ENCODE peak calls at places on chromosomes 7 and 10, in five cellular contexts. One of them, this sample, is unnamed.

GRCh38 chr10:132335189-132336063 is 3.4 kb downstream of the LRRC27 start:
- DNase-seq in HepG2: peak; percentile 95
- DNase-seq in K562: peak; percentile 80
- DNase-seq in A549: no peak
- DNase-seq in GM12878: peak; percentile 65
- DNase-seq in this sample: peak; percentile 89

GRCh38 chr7:1663857-1664651 is 6.0 kb upstream of the ELFN1 start:
- DNase-seq in HepG2: no peak
- DNase-seq in K562: peak; percentile 7
- DNase-seq in A549: no peak
- DNase-seq in GM12878: no peak
- DNase-seq in this sample: no peak

GRCh38 chr7:99473315-99473596 is 566 bp downstream of the ZNF789 start:
- DNase-seq in HepG2: peak; percentile 76
- DNase-seq in K562: peak; percentile 87
- DNase-seq in A549: peak; percentile 52
- DNase-seq in GM12878: peak; percentile 33
- DNase-seq in this sample: peak; percentile 91

GRCh38 chr10:11871470-11871869 is 48.3 kb downstream of the PROSER2 start:
- DNase-seq in HepG2: no peak
- DNase-seq in K562: peak; percentile 33
- DNase-seq in A549: no peak
- DNase-seq in GM12878: no peak
- DNase-seq in this sample: no peak

GRCh38 chr10:59109826-59110225 is 66.6 kb upstream of the PHYHIPL start:
- DNase-seq in HepG2: no peak
- DNase-seq in K562: no peak
- DNase-seq in A549: no peak
- DNase-seq in GM12878: no peak
- DNase-seq in this sample: no peak

GRCh38 chr7:434891-435486 is 84.7 kb downstream of the PDGFA start:
- DNase-seq in HepG2: peak; percentile 75
- DNase-seq in K562: no peak
- DNase-seq in A549: no peak
- DNase-seq in GM12878: no peak
- DNase-seq in this sample: no peak

GRCh38 chr10:128894641-128895040 is 572.4 kb upstream of the MGMT start:
- DNase-seq in HepG2: no peak
- DNase-seq in K562: no peak
- DNase-seq in A549: no peak
- DNase-seq in GM12878: no peak
- DNase-seq in this sample: no peak

GRCh38 chr7:151570366-151570915 is 50.7 kb upstream of the RHEB start:
- DNase-seq in HepG2: no peak
- DNase-seq in K562: no peak
- DNase-seq in A549: no peak
- DNase-seq in GM12878: no peak
- DNase-seq in this sample: peak; percentile 37

GRCh38 chr7:117324940-117325339 is 2.1 kb upstream of the WNT2 start:
- DNase-seq in HepG2: no peak
- DNase-seq in K562: no peak
- DNase-seq in A549: no peak
- DNase-seq in GM12878: no peak
- DNase-seq in this sample: no peak

GRCh38 chr7:2645274-2645868 is 13.6 kb downstream of the TTYH3 start:
- DNase-seq in HepG2: no peak
- DNase-seq in K562: no peak
- DNase-seq in A549: no peak
- DNase-seq in GM12878: no peak
- DNase-seq in this sample: peak; percentile 97

GRCh38 chr10:103188853-103189252 is 4.2 kb downstream of the NT5C2 start:
- DNase-seq in HepG2: no peak
- DNase-seq in K562: no peak
- DNase-seq in A549: no peak
- DNase-seq in GM12878: no peak
- DNase-seq in this sample: no peak

GRCh38 chr7:46515844-46516590 is 594.9 kb upstream of the IGFBP3 start:
- DNase-seq in HepG2: no peak
- DNase-seq in K562: no peak
- DNase-seq in A549: no peak
- DNase-seq in GM12878: no peak
- DNase-seq in this sample: no peak

GRCh38 chr10:110207805-110208613 is 604 bp downstream of the MXI1 start:
- DNase-seq in HepG2: no peak
- DNase-seq in K562: peak; percentile 49
- DNase-seq in A549: peak; percentile 31
- DNase-seq in GM12878: no peak
- DNase-seq in this sample: peak; percentile 90

GRCh38 chr7:135368416-135369186 is 135.0 kb downstream of the STRA8 start:
- DNase-seq in HepG2: no peak
- DNase-seq in K562: no peak
- DNase-seq in A549: no peak
- DNase-seq in GM12878: no peak
- DNase-seq in this sample: no peak

GRCh38 chr7:49638166-49638565 is 135.3 kb upstream of the VWC2 start:
- DNase-seq in HepG2: no peak
- DNase-seq in K562: no peak
- DNase-seq in A549: no peak
- DNase-seq in GM12878: no peak
- DNase-seq in this sample: peak; percentile 28

GRCh38 chr10:60399343-60399742 is 9.7 kb upstream of the ANK3 start:
- DNase-seq in HepG2: no peak
- DNase-seq in K562: no peak
- DNase-seq in A549: no peak
- DNase-seq in GM12878: no peak
- DNase-seq in this sample: no peak

GRCh38 chr7:95144256-95144655 is 180.1 kb downstream of the PON1 start:
- DNase-seq in HepG2: no peak
- DNase-seq in K562: no peak
- DNase-seq in A549: no peak
- DNase-seq in GM12878: no peak
- DNase-seq in this sample: no peak

GRCh38 chr10:3127921-3128320 is 44.7 kb downstream of the PITRM1 start:
- DNase-seq in HepG2: no peak
- DNase-seq in K562: no peak
- DNase-seq in A549: no peak
- DNase-seq in GM12878: no peak
- DNase-seq in this sample: no peak

GRCh38 chr10:73758704-73759511 is 14.7 kb downstream of the SEC24C start:
- DNase-seq in HepG2: no peak
- DNase-seq in K562: no peak
- DNase-seq in A549: no peak
- DNase-seq in GM12878: no peak
- DNase-seq in this sample: no peak

GRCh38 chr7:72494807-72495206 is 82.7 kb upstream of the CALN1 start:
- DNase-seq in HepG2: no peak
- DNase-seq in K562: no peak
- DNase-seq in A549: no peak
- DNase-seq in GM12878: no peak
- DNase-seq in this sample: no peak

GRCh38 chr10:44668336-44668735 is 242.8 kb upstream of the TMEM72 start:
- DNase-seq in HepG2: no peak
- DNase-seq in K562: no peak
- DNase-seq in A549: no peak
- DNase-seq in GM12878: no peak
- DNase-seq in this sample: no peak

GRCh38 chr10:106559442-106559841 is 605.1 kb downstream of the SORCS1 start:
- DNase-seq in HepG2: no peak
- DNase-seq in K562: no peak
- DNase-seq in A549: no peak
- DNase-seq in GM12878: no peak
- DNase-seq in this sample: no peak

GRCh38 chr10:95480102-95480900 is 80.9 kb downstream of the SORBS1 start:
- DNase-seq in HepG2: no peak
- DNase-seq in K562: peak; percentile 19
- DNase-seq in A549: no peak
- DNase-seq in GM12878: no peak
- DNase-seq in this sample: no peak

GRCh38 chr7:159144756-159145543 is at the start of gene VIPR2:
- DNase-seq in HepG2: no peak
- DNase-seq in K562: no peak
- DNase-seq in A549: no peak
- DNase-seq in GM12878: no peak
- DNase-seq in this sample: no peak

GRCh38 chr7:32941181-32941995 is 15.9 kb upstream of the FKBP9 start:
- DNase-seq in HepG2: peak; percentile 45
- DNase-seq in K562: no peak
- DNase-seq in A549: no peak
- DNase-seq in GM12878: no peak
- DNase-seq in this sample: no peak

GRCh38 chr10:3781458-3782098 is 3.4 kb downstream of the KLF6 start:
- DNase-seq in HepG2: no peak
- DNase-seq in K562: no peak
- DNase-seq in A549: no peak
- DNase-seq in GM12878: no peak
- DNase-seq in this sample: peak; percentile 54

GRCh38 chr10:103416436-103417147 is 20.2 kb downstream of the PDCD11 start:
- DNase-seq in HepG2: peak; percentile 50
- DNase-seq in K562: peak; percentile 20
- DNase-seq in A549: peak; percentile 44
- DNase-seq in GM12878: peak; percentile 27
- DNase-seq in this sample: peak; percentile 80

GRCh38 chr7:41447106-41448042 is 255.5 kb downstream of the INHBA start:
- DNase-seq in HepG2: no peak
- DNase-seq in K562: no peak
- DNase-seq in A549: no peak
- DNase-seq in GM12878: no peak
- DNase-seq in this sample: no peak

GRCh38 chr7:114818501-114818900 is 103.4 kb upstream of the MDFIC start:
- DNase-seq in HepG2: no peak
- DNase-seq in K562: no peak
- DNase-seq in A549: peak; percentile 25
- DNase-seq in GM12878: no peak
- DNase-seq in this sample: no peak

GRCh38 chr10:32982911-32983310 is 24.9 kb upstream of the ITGB1 start:
- DNase-seq in HepG2: no peak
- DNase-seq in K562: no peak
- DNase-seq in A549: no peak
- DNase-seq in GM12878: no peak
- DNase-seq in this sample: no peak
- TF ChIP-seq MAX in HepG2: no peak
- TF ChIP-seq MAX in K562: no peak
- TF ChIP-seq MAX in A549: no peak
- TF ChIP-seq MAX in GM12878: no peak
- TF ChIP-seq MAX in this sample: no peak

DNA sequence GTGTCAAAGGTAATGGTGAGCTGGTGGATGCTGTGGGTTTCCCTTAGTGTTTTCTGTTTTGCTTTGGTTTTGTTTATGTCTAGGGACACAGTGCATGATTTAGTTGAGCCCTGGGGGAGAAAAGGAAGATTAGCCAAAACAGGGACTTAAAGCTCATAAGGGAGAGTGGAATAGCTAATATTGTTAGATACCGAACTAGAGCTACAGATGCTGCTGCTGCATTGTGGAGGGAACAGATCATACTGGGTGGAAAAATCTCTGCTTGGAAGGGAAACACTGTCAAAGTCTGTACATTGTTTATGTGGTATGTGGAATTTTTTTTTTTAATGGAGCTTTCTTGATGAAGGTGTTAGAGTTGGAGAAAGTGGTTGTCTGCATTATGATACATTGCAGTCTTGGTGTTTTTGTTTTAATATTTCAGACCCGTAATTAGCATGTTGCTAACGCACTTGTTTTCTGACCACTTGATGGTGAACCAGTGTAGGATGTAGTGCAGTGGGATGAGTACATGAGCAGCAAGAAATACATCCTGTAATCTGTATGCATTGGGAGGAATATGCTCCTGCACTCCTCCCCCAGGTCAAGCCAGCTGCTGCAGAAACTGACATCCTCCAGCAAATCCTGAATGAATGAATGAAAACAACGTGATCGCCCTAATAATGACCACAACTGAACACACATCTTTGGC is 2.2 kb downstream of the GLCCI1 start:
- DNase-seq in HepG2: no peak
- DNase-seq in K562: peak; percentile 16
- DNase-seq in A549: no peak
- DNase-seq in GM12878: no peak
- DNase-seq in this sample: peak; percentile 61
- TF ChIP-seq MYC in HepG2: no peak
- TF ChIP-seq MYC in K562: no peak
- TF ChIP-seq MYC in A549: no peak
- TF ChIP-seq MYC in GM12878: no peak
- TF ChIP-seq MYC in this sample: no peak

GRCh38 chr7:120402801-120403200 is 129.8 kb downstream of the KCND2 start:
- DNase-seq in HepG2: no peak
- DNase-seq in K562: no peak
- DNase-seq in A549: no peak
- DNase-seq in GM12878: no peak
- DNase-seq in this sample: no peak

GRCh38 chr7:120405652-120406051 is 132.7 kb downstream of the KCND2 start:
- DNase-seq in HepG2: no peak
- DNase-seq in K562: no peak
- DNase-seq in A549: no peak
- DNase-seq in GM12878: no peak
- DNase-seq in this sample: no peak

GRCh38 chr7:120404042-120404441 is 131.1 kb downstream of the KCND2 start:
- DNase-seq in HepG2: no peak
- DNase-seq in K562: no peak
- DNase-seq in A549: no peak
- DNase-seq in GM12878: no peak
- DNase-seq in this sample: no peak

GRCh38 chr7:120402368-120402767 is 129.4 kb downstream of the KCND2 start:
- DNase-seq in HepG2: no peak
- DNase-seq in K562: no peak
- DNase-seq in A549: no peak
- DNase-seq in GM12878: no peak
- DNase-seq in this sample: no peak

DNA sequence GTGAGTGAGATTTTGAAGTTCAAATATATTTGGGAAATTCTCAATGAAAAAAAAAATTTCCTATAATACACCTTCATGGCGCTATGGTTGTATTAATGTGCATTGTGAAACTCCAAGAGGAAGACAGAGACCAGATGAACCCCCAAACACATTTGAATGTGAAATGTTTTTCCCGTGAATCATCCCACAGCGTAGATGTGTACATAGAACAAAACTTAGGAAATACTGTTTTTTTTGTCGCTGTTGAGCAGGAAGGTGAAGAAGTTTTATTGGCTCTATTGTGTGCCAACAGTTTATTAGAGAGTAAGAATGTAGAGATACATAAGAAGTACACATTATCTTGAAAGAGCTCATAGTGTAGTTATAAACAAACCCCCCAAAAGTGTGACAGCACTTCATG is 134.0 kb downstream of the KCND2 start:
- DNase-seq in HepG2: no peak
- DNase-seq in K562: no peak
- DNase-seq in A549: no peak
- DNase-seq in GM12878: no peak
- DNase-seq in this sample: no peak
- TF ChIP-seq MAX in HepG2: no peak
- TF ChIP-seq MAX in K562: no peak
- TF ChIP-seq MAX in A549: no peak
- TF ChIP-seq MAX in GM12878: no peak
- TF ChIP-seq MAX in this sample: no peak

DNA sequence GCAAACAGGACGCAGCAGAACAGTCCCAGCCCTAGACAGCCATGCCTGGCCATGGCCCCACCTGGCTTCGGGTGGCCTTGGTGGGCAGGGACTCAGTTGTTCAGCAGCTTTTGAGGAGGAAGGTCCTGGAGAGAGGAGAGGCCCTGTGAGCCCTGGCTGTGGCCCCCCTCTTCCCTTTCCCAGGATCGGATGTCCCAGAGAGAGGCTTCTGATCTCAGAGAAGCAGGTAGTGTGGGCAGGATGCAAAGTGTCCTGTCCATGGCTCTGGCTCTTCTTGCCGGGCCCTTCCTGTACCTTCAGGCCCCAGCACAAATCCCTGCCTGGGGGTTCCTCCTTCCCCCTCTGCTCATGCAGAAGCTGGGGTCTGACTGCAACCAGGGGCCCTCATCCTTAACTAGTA is 1.6 kb downstream of the PRRT4 start:
- DNase-seq in HepG2: no peak
- DNase-seq in K562: no peak
- DNase-seq in A549: no peak
- DNase-seq in GM12878: no peak
- DNase-seq in this sample: no peak
- TF ChIP-seq MYC in HepG2: no peak
- TF ChIP-seq MYC in K562: no peak
- TF ChIP-seq MYC in A549: no peak
- TF ChIP-seq MYC in GM12878: no peak
- TF ChIP-seq MYC in this sample: no peak

This sample was measured in NB4.